ENCODE peak calls at places on chromosomes 2 and 18, in ten cellular contexts. X is HCEC 1CT; A is stimulated activated naive B cell treated with anti-CD40 and anti-IgM and Interleukin-4, amounts not matched to agents 10 μg/mL and 1 μg/mL and 100 μg/mL, for 72 hours; N is left ventricle myocardium superior; O is endothelial cell; G is H4; Z is caudate nucleus; U is NCI-H1105; L is fibroblast of the aortic adventitia; R is A673. F is an unnamed sample.

GRCh38 chr2:223941579-223942277 is 3.4 kb downstream of the WDFY1 start:
- DNase-seq in X (peak), A (no peak), N (no peak), O (no peak), G (peak), Z (no peak), U (no peak), L (peak), R (no peak), F (no peak)

GRCh38 chr18:48566588-48566987 is 27.8 kb downstream of the CTIF start:
- DNase-seq in X (peak), A (no peak), N (no peak), O (no peak), G (no peak), Z (no peak), U (no peak), L (peak), R (no peak), F (no peak)

GRCh38 chr18:78293940-78294401 is 685.6 kb upstream of the SALL3 start:
- DNase-seq in X (no peak), A (no peak), N (no peak), O (no peak), G (peak), Z (no peak), U (no peak), L (no peak), R (no peak), F (no peak)

GRCh38 chr2:240739797-240740196 is 48.1 kb downstream of the AQP12A start:
- DNase-seq in X (no peak), A (no peak), N (no peak), O (no peak), G (no peak), Z (no peak), U (no peak), L (no peak), R (no peak), F (no peak)

GRCh38 chr18:62281684-62282083 is 43.4 kb upstream of the TNFRSF11A start:
- DNase-seq in X (peak), A (no peak), N (no peak), O (no peak), G (no peak), Z (no peak), U (no peak), L (peak), R (no peak), F (no peak)

GRCh38 chr2:235740821-235741220 is 247.0 kb downstream of the AGAP1 start:
- DNase-seq in X (peak), A (no peak), N (no peak), O (peak), G (no peak), Z (no peak), U (peak), L (no peak), R (peak), F (peak)

GRCh38 chr18:21678897-21679296 is 25.7 kb downstream of the ABHD3 start:
- DNase-seq in X (no peak), A (no peak), N (no peak), O (no peak), G (no peak), Z (no peak), U (no peak), L (no peak), R (no peak), F (no peak)

GRCh38 chr2:240810621-240811020 is 9.4 kb downstream of the KIF1A start:
- DNase-seq in X (no peak), A (no peak), N (peak), O (no peak), G (no peak), Z (no peak), U (no peak), L (no peak), R (no peak), F (no peak)

GRCh38 chr18:42742474-42742873 is 373.0 kb downstream of the RIT2 start:
- DNase-seq in X (no peak), A (no peak), N (no peak), O (no peak), G (no peak), Z (no peak), U (no peak), L (no peak), R (no peak), F (no peak)

GRCh38 chr18:22314406-22314805 is 103.3 kb downstream of the CTAGE1 start:
- DNase-seq in X (peak), A (no peak), N (no peak), O (no peak), G (peak), Z (no peak), U (no peak), L (peak), R (no peak), F (no peak)

GRCh38 chr2:46837112-46837454 is 78.5 kb downstream of the MCFD2 start:
- DNase-seq in X (no peak), A (no peak), N (no peak), O (no peak), G (no peak), Z (no peak), U (no peak), L (no peak), R (no peak), F (no peak)